ENCODE peak calls at places on chromosome 15, in five cellular contexts. O is Panc1, Y is A549, S is HepG2, F is HCT116. K is an unnamed sample.

GRCh38 chr15:60340207-60340921 is 57.4 kb downstream of the ANXA2 start:
- DNase-seq in O (no peak), Y (no peak), S (peak), F (no peak), K (no peak)

GRCh38 chr15:70560617-70561328 is 202.6 kb downstream of the UACA start:
- DNase-seq in O (no peak), Y (no peak), S (no peak), F (no peak), K (no peak)

GRCh38 chr15:28945626-28946215 is 59.9 kb downstream of the APBA2 start:
- DNase-seq in O (no peak), Y (no peak), S (no peak), F (no peak), K (no peak)

GRCh38 chr15:54917312-54917711 is 279.4 kb downstream of the RSL24D1 start:
- DNase-seq in O (no peak), Y (no peak), S (no peak), F (no peak), K (no peak)

GRCh38 chr15:68966996-68967395 is 36.7 kb downstream of the SPESP1 start:
- DNase-seq in O (no peak), Y (no peak), S (no peak), F (no peak), K (no peak)

GRCh38 chr15:62492900-62493299 is 327.8 kb upstream of the C2CD4B start:
- DNase-seq in O (no peak), Y (no peak), S (no peak), F (no peak), K (no peak)

GRCh38 chr15:29734917-29735572 is 87.2 kb downstream of the TJP1 start:
- DNase-seq in O (no peak), Y (peak), S (peak), F (peak), K (no peak)

GRCh38 chr15:93060336-93061248 is 28.4 kb downstream of the RGMA start:
- DNase-seq in O (no peak), Y (no peak), S (no peak), F (no peak), K (no peak)

GRCh38 chr15:40565333-40566238 is 744 bp upstream of the CCDC32 start:
- DNase-seq in O (no peak), Y (no peak), S (peak), F (no peak), K (no peak)

GRCh38 chr15:81157195-81157938 is 23.3 kb downstream of the CFAP161 start:
- DNase-seq in O (no peak), Y (no peak), S (no peak), F (no peak), K (no peak)

GRCh38 chr15:40847225-40847961 is 3.5 kb downstream of the SPINT1 start:
- DNase-seq in O (no peak), Y (peak), S (peak), F (no peak), K (peak)

GRCh38 chr15:42141246-42141645 is 15.2 kb downstream of the PLA2G4F start:
- DNase-seq in O (no peak), Y (no peak), S (no peak), F (no peak), K (no peak)

GRCh38 chr15:78149805-78150751 is 916 bp downstream of the IDH3A start:
- DNase-seq in O (no peak), Y (peak), S (peak), F (no peak), K (no peak)

GRCh38 chr15:52020253-52021085 is 1.4 kb downstream of the MAPK6 start:
- DNase-seq in O (no peak), Y (no peak), S (no peak), F (no peak), K (no peak)

GRCh38 chr15:68599560-68600071 is 20.8 kb downstream of the CORO2B start:
- DNase-seq in O (no peak), Y (no peak), S (no peak), F (no peak), K (no peak)

GRCh38 chr15:89863918-89864317 is 29.9 kb downstream of the AP3S2 start:
- DNase-seq in O (no peak), Y (no peak), S (no peak), F (no peak), K (no peak)

GRCh38 chr15:66252411-66253295 is 897 bp downstream of the MEGF11 start:
- DNase-seq in O (no peak), Y (peak), S (peak), F (peak), K (peak)

GRCh38 chr15:35933531-35933930 is 387.6 kb upstream of the DPH6 start:
- DNase-seq in O (no peak), Y (no peak), S (no peak), F (no peak), K (no peak)

GRCh38 chr15:97977734-97978133 is 17.2 kb downstream of the ARRDC4 start:
- DNase-seq in O (no peak), Y (no peak), S (no peak), F (no peak), K (no peak)

GRCh38 chr15:46091860-46092450 is 457.1 kb downstream of the SQOR start:
- DNase-seq in O (no peak), Y (peak), S (peak), F (peak), K (peak)

GRCh38 chr15:37893309-37893708 is 41.1 kb upstream of the TMCO5A start:
- DNase-seq in O (no peak), Y (no peak), S (no peak), F (no peak), K (no peak)

GRCh38 chr15:58477228-58477627 is 45.4 kb downstream of the LIPC start:
- DNase-seq in O (no peak), Y (no peak), S (no peak), F (no peak), K (peak)

GRCh38 chr15:22936577-22937472 is 43.3 kb downstream of the CYFIP1 start:
- DNase-seq in O (no peak), Y (no peak), S (no peak), F (no peak), K (no peak)

GRCh38 chr15:55687792-55688191 is 55.2 kb downstream of the PRTG start:
- DNase-seq in O (no peak), Y (no peak), S (no peak), F (no peak), K (no peak)

GRCh38 chr15:26972636-26973035 is 1.7 kb downstream of the GABRG3 start:
- DNase-seq in O (no peak), Y (no peak), S (no peak), F (no peak), K (no peak)

GRCh38 chr15:90191795-90192494 is 9.2 kb upstream of the SEMA4B start:
- DNase-seq in O (no peak), Y (peak), S (peak), F (peak), K (peak)

GRCh38 chr15:73935547-73935946 is 9.3 kb downstream of the LOXL1 start:
- DNase-seq in O (no peak), Y (no peak), S (no peak), F (no peak), K (no peak)

GRCh38 chr15:83398591-83398990 is 48.5 kb upstream of the SH3GL3 start:
- DNase-seq in O (no peak), Y (no peak), S (no peak), F (no peak), K (no peak)

GRCh38 chr15:100765458-100766224 is 114.0 kb upstream of the ALDH1A3 start:
- DNase-seq in O (no peak), Y (no peak), S (no peak), F (no peak), K (no peak)
- TF ChIP-seq REST in O (no peak), Y (no peak), S (no peak), F (no peak), K (no peak)

GRCh38 chr15:43316969-43317346 is 13.4 kb downstream of the LCMT2 start:
- DNase-seq in O (no peak), Y (no peak), S (no peak), F (no peak), K (no peak)

GRCh38 chr15:43317566-43318184 is 12.7 kb downstream of the LCMT2 start:
- DNase-seq in O (no peak), Y (no peak), S (peak), F (no peak), K (no peak)

GRCh38 chr15:43318990-43319771 is 11.2 kb downstream of the LCMT2 start:
- DNase-seq in O (no peak), Y (no peak), S (no peak), F (no peak), K (no peak)

GRCh38 chr15:43312378-43312777 is 18.0 kb downstream of the LCMT2 start:
- DNase-seq in O (no peak), Y (no peak), S (no peak), F (no peak), K (no peak)

DNA sequence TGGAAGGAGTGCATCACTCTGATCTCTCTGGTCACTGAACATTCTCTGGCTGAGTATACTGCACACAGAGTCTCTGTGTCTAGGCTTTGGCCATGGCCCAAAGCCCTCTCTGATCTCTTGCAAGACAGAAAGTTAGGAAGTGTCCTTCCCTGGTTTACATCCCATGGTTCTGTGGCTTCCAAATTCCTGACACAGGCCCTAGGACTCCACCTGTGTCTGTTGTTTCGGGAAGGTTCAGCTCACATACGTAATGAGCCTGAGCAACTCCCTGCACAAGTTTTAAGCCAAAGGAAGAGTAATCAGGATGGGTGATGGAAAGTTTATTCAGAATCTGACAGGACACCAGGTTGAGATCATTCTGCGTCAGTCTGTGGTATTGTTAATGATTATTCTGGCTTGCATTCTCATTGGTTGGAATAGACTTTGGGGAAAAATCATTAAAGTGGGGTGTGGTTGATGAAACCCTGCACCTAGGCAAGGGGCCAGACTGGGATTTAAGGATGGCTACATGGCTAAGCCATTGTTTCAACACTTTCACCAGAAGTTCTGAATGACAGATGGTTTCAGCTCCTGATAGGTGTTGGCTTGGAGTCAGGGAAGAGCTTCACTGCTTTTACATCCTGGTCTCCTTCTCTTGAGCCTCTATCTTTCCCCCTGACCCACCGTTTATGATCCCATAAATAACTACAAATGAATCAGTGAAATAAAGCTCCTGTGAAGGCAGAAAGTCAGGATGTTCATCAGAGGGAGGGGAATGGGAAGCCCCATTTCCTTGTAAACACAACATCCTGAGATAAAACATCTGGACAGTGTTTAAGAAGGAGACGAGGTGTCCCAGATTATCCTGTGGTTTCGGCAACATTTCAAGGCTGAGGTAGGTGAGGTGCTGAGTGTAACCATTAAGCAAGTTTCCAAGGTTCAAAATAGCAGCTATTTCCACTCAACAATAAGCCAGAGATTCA is 14.1 kb downstream of the LCMT2 start:
- DNase-seq in O (no peak), Y (no peak), S (no peak), F (no peak), K (no peak)
- TF ChIP-seq REST in O (no peak), Y (no peak), S (no peak), F (no peak), K (no peak)

GRCh38 chr15:65132841-65133549 is 613 bp downstream of the PDCD7 start:
- DNase-seq in O (no peak), Y (peak), S (peak), F (no peak), K (peak)
- TF ChIP-seq REST in O (no peak), Y (peak), S (no peak), F (no peak), K (no peak)

GRCh38 chr15:31200735-31201151 is 99.2 kb upstream of the TRPM1 start:
- DNase-seq in O (no peak), Y (peak), S (peak), F (no peak), K (no peak)
- TF ChIP-seq REST in O (no peak), Y (no peak), S (no peak), F (no peak), K (no peak)

GRCh38 chr15:34795267-34796081 is at the start of gene ACTC1:
- DNase-seq in O (no peak), Y (peak), S (no peak), F (no peak), K (no peak)
- TF ChIP-seq REST in O (no peak), Y (no peak), S (no peak), F (no peak), K (no peak)

DNA sequence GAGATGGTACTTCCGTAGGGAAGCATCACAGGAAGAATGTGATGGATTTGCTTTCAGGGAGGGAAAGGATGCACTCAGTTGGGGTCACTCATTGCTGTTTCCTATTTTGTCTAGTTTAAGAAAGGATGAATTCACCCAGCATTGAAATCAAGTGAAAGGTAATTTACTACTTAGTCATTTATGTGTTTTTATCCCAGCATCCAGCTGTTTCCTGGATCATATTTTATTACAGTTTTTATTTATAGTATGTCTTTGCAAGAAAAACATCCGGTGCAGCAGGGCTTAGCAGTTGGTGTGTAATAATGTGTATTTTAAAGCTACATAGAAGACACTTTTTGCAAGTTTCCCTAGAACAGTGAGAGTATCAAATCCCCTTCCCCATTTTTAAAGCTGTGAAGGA is 37.4 kb upstream of the GOLGA8B start:
- DNase-seq in O (no peak), Y (no peak), S (no peak), F (no peak), K (no peak)
- TF ChIP-seq REST in O (no peak), Y (no peak), S (no peak), F (no peak), K (no peak)

DNA sequence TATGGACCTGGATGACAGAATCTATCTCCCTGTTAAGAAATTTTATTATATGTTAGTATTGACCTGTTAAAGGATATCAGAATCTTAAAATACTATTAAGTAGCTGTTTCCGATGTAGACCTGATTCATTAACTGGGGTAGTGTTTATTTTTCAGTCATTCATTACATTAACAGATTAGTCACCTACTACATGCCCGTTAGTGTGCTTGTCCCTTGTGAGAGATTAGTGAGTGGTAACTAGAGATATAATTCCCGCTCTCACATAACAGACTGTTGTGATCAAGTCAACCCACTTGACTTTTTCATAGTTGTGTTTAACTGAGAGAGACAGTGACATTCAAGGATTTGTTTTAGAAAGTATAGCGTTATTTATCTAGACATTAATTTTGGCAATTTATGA is 166.8 kb downstream of the TCF12 start:
- DNase-seq in O (no peak), Y (no peak), S (no peak), F (no peak), K (no peak)
- TF ChIP-seq REST in O (no peak), Y (no peak), S (no peak), F (no peak), K (no peak)

DNA sequence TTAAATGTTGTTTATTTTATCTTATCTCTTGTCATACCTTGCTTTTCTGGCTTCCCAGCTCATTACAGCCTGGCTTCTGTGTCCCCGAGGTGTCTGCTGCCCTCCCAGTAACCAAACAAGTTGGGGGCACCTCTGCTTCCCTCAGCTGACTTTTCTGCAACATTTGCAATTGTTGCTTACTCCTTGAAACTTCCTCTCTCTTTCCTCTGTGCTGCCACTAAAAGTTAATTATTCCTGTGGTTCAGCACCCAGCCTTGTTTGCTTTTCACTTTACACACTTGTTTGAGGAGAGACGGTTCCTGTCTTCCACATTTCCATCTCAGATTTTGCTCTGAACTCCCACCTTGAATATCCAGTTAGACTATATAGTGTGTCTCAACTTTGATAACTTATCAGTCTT is 21.5 kb downstream of the MCTP2 start:
- DNase-seq in O (no peak), Y (no peak), S (no peak), F (no peak), K (no peak)
- TF ChIP-seq REST in O (no peak), Y (no peak), S (no peak), F (no peak), K (no peak)

GRCh38 chr15:32838820-32839219 is 121.0 kb downstream of the GREM1 start:
- DNase-seq in O (peak), Y (peak), S (peak), F (no peak), K (no peak)

GRCh38 chr15:32842081-32842480 is 124.3 kb downstream of the GREM1 start:
- DNase-seq in O (no peak), Y (no peak), S (no peak), F (no peak), K (no peak)

GRCh38 chr15:32838338-32838737 is 120.5 kb downstream of the GREM1 start:
- DNase-seq in O (no peak), Y (no peak), S (no peak), F (no peak), K (no peak)

GRCh38 chr15:32843211-32843907 is 125.6 kb downstream of the GREM1 start:
- DNase-seq in O (no peak), Y (no peak), S (no peak), F (no peak), K (no peak)

GRCh38 chr15:32840481-32841245 is 122.9 kb downstream of the GREM1 start:
- DNase-seq in O (no peak), Y (no peak), S (no peak), F (no peak), K (no peak)
- TF ChIP-seq REST in O (no peak), Y (no peak), S (no peak), F (no peak), K (no peak)

GRCh38 chr15:56805466-56806146 is 72.3 kb upstream of the ZNF280D start:
- DNase-seq in O (peak), Y (peak), S (no peak), F (peak), K (no peak)

GRCh38 chr15:56802164-56802563 is 68.9 kb upstream of the ZNF280D start:
- DNase-seq in O (no peak), Y (no peak), S (no peak), F (no peak), K (no peak)

GRCh38 chr15:56806147-56806536 is 72.8 kb upstream of the ZNF280D start:
- DNase-seq in O (no peak), Y (no peak), S (no peak), F (no peak), K (no peak)

GRCh38 chr15:56804908-56805307 is 71.6 kb upstream of the ZNF280D start:
- DNase-seq in O (no peak), Y (no peak), S (no peak), F (no peak), K (no peak)

GRCh38 chr15:56804279-56804678 is 71.0 kb upstream of the ZNF280D start:
- DNase-seq in O (no peak), Y (no peak), S (no peak), F (no peak), K (no peak)
- TF ChIP-seq REST in O (no peak), Y (no peak), S (no peak), F (no peak), K (no peak)